ENCODE peak calls at places on chromosome 3, in four cellular contexts. P is SK-N-SH, M is GM12878, C is K562. H is an unnamed sample.

GRCh38 chr3:60917136-60917535 is 334.1 kb downstream of the FHIT start:
- DNase-seq in P (peak), M (no peak), C (no peak), H (no peak)

GRCh38 chr3:186529204-186529999 is 14.8 kb downstream of the CRYGS start:
- DNase-seq in P (no peak), M (no peak), C (no peak), H (no peak)

GRCh38 chr3:102206506-102207145 is 228.2 kb upstream of the ZPLD1 start:
- DNase-seq in P (no peak), M (no peak), C (no peak), H (no peak)

GRCh38 chr3:146469206-146470017 is at the start of gene PLSCR2:
- DNase-seq in P (peak), M (peak), C (peak), H (peak)

GRCh38 chr3:160343132-160343531 is 55.9 kb downstream of the IFT80 start:
- DNase-seq in P (peak), M (no peak), C (peak), H (no peak)

GRCh38 chr3:183437696-183438564 is 9.5 kb upstream of the MCF2L2 start:
- DNase-seq in P (no peak), M (no peak), C (no peak), H (no peak)

GRCh38 chr3:93969997-93970396 is 3.7 kb downstream of the PROS1 start:
- DNase-seq in P (no peak), M (no peak), C (no peak), H (no peak)

GRCh38 chr3:134536760-134537159 is 50.9 kb downstream of the CEP63 start:
- DNase-seq in P (no peak), M (no peak), C (peak), H (no peak)

GRCh38 chr3:66464512-66464894 is 36.3 kb downstream of the LRIG1 start:
- DNase-seq in P (no peak), M (no peak), C (no peak), H (no peak)

GRCh38 chr3:176075491-176075890 is 1121.8 kb downstream of the TBL1XR1 start:
- DNase-seq in P (no peak), M (no peak), C (no peak), H (no peak)

GRCh38 chr3:139522421-139522820 is 17.1 kb downstream of the RBP1 start:
- DNase-seq in P (no peak), M (no peak), C (peak), H (no peak)

GRCh38 chr3:45551214-45552010 is 43.1 kb upstream of the LIMD1 start:
- DNase-seq in P (no peak), M (no peak), C (peak), H (no peak)

GRCh38 chr3:100737334-100737733 is 28.0 kb downstream of the TFG start:
- DNase-seq in P (peak), M (no peak), C (peak), H (no peak)

GRCh38 chr3:46468758-46469600 is 4.3 kb upstream of the LTF start:
- DNase-seq in P (no peak), M (no peak), C (no peak), H (no peak)

GRCh38 chr3:183975981-183976662 is 41.6 kb downstream of the ABCC5 start:
- DNase-seq in P (no peak), M (no peak), C (peak), H (no peak)

GRCh38 chr3:147356145-147356908 is 50.0 kb downstream of the ZIC4 start:
- DNase-seq in P (no peak), M (no peak), C (no peak), H (no peak)

GRCh38 chr3:12384451-12385233 is 95.8 kb downstream of the PPARG start:
- DNase-seq in P (no peak), M (no peak), C (no peak), H (no peak)

GRCh38 chr3:125055165-125055912 is 458 bp downstream of the HEG1 start:
- DNase-seq in P (peak), M (no peak), C (peak), H (no peak)

GRCh38 chr3:123688241-123688747 is 103.4 kb upstream of the HACD2 start:
- DNase-seq in P (no peak), M (no peak), C (no peak), H (no peak)

GRCh38 chr3:136078421-136079364 is 113.2 kb downstream of the PPP2R3A start:
- DNase-seq in P (peak), M (no peak), C (no peak), H (no peak)

GRCh38 chr3:150232992-150233451 is 175.1 kb upstream of the TSC22D2 start:
- DNase-seq in P (no peak), M (no peak), C (no peak), H (no peak)

GRCh38 chr3:46488735-46489361 is 8.9 kb upstream of the RTP3 start:
- DNase-seq in P (peak), M (peak), C (peak), H (peak)

GRCh38 chr3:100496711-100497261 is 4.4 kb downstream of the TMEM45A start:
- DNase-seq in P (no peak), M (peak), C (no peak), H (no peak)

GRCh38 chr3:15443826-15444524 is 16.6 kb downstream of the EAF1 start:
- DNase-seq in P (no peak), M (no peak), C (no peak), H (no peak)

GRCh38 chr3:43966126-43966525 is 275.4 kb downstream of the ABHD5 start:
- DNase-seq in P (no peak), M (no peak), C (no peak), H (no peak)

GRCh38 chr3:23776352-23776891 is 29.3 kb upstream of the UBE2E1 start:
- DNase-seq in P (no peak), M (no peak), C (no peak), H (no peak)

GRCh38 chr3:12476238-12476897 is 7.9 kb upstream of the TSEN2 start:
- DNase-seq in P (no peak), M (no peak), C (no peak), H (no peak)

GRCh38 chr3:51966486-51966885 is 768 bp downstream of the PCBP4 start:
- DNase-seq in P (no peak), M (no peak), C (no peak), H (no peak)

GRCh38 chr3:66029014-66029413 is 9.7 kb downstream of the MAGI1 start:
- DNase-seq in P (no peak), M (no peak), C (no peak), H (no peak)

GRCh38 chr3:147649475-147649874 is 240.3 kb downstream of the ZIC1 start:
- DNase-seq in P (no peak), M (no peak), C (no peak), H (no peak)

GRCh38 chr3:9468460-9468859 is 71.0 kb downstream of the SETD5 start:
- DNase-seq in P (no peak), M (no peak), C (peak), H (no peak)

GRCh38 chr3:32733631-32734229 is 48.7 kb downstream of the CNOT10 start:
- DNase-seq in P (peak), M (peak), C (peak), H (no peak)

GRCh38 chr3:125072749-125073404 is 17.1 kb upstream of the HEG1 start:
- DNase-seq in P (no peak), M (no peak), C (no peak), H (no peak)

GRCh38 chr3:130242850-130243569 is 102.5 kb upstream of the COL6A5 start:
- DNase-seq in P (no peak), M (no peak), C (peak), H (no peak)

GRCh38 chr3:59558906-59559720 is 509.3 kb upstream of the CFAP20DC start:
- DNase-seq in P (no peak), M (no peak), C (no peak), H (no peak)

GRCh38 chr3:59555593-59556315 is 505.9 kb upstream of the CFAP20DC start:
- DNase-seq in P (no peak), M (no peak), C (no peak), H (no peak)

GRCh38 chr3:59563072-59563605 is 513.3 kb upstream of the CFAP20DC start:
- DNase-seq in P (no peak), M (no peak), C (no peak), H (no peak)

GRCh38 chr3:59563966-59564365 is 514.1 kb upstream of the CFAP20DC start:
- DNase-seq in P (no peak), M (no peak), C (no peak), H (no peak)

DNA sequence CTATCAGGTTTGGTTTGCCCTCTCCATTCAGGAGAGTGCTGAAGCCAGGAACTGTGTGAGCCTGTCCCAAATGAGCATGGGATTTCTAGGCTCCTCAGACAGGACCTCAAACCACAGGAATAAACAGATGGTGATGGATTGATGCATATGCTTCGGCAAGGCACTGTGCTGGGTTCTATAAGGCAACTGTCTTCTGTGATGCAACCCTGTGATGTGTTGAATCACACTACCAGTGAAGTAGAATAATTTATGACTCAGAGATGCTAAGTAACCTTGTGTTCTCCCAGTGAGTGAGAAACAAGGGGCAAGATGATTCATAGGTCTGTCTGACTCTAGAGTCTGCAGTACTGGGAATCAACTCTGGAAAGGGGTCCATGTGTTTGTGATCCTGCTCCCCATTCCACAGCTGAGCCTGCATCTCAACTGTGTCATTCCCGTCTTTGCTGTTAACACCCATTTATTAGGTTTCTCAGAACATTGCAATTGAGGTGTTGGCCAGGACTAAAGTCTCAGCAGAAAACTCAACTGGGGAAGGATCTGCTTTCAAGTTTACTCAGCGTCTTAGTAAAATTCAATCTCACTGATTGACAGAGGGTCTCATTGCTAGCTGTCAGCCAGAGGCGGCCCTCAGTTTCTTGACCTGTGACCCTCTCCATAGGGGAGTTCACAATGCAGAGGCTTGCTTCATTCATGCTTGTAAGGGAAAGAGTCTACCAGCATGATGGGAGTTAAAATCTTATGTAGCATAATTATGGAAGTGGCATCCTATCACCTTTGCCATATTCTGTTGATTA is 510.1 kb upstream of the CFAP20DC start:
- DNase-seq in P (no peak), M (no peak), C (no peak), H (no peak)
- TF ChIP-seq USF1 in P (no peak), M (no peak), C (no peak), H (no peak)

GRCh38 chr3:7520059-7520458 is 659.1 kb downstream of the GRM7 start:
- DNase-seq in P (no peak), M (no peak), C (no peak), H (no peak)
- TF ChIP-seq USF1 in P (no peak), M (no peak), C (no peak), H (no peak)

GRCh38 chr3:132209860-132210259 is 107.3 kb upstream of the ACP3 start:
- DNase-seq in P (no peak), M (no peak), C (no peak), H (no peak)
- TF ChIP-seq USF1 in P (no peak), M (no peak), C (no peak), H (no peak)

GRCh38 chr3:13844911-13845310 is 35.0 kb downstream of the WNT7A start:
- DNase-seq in P (no peak), M (no peak), C (no peak), H (no peak)

GRCh38 chr3:13846238-13846637 is 33.6 kb downstream of the WNT7A start:
- DNase-seq in P (no peak), M (no peak), C (no peak), H (no peak)

GRCh38 chr3:13849018-13849417 is 30.9 kb downstream of the WNT7A start:
- DNase-seq in P (no peak), M (no peak), C (no peak), H (no peak)

GRCh38 chr3:13845806-13846205 is 34.1 kb downstream of the WNT7A start:
- DNase-seq in P (no peak), M (no peak), C (no peak), H (no peak)

GRCh38 chr3:13846716-13847570 is 32.9 kb downstream of the WNT7A start:
- DNase-seq in P (peak), M (no peak), C (no peak), H (no peak)
- TF ChIP-seq USF1 in P (no peak), M (no peak), C (no peak), H (no peak)

GRCh38 chr3:179181021-179181472 is 32.9 kb downstream of the PIK3CA start:
- DNase-seq in P (no peak), M (no peak), C (no peak), H (no peak)

GRCh38 chr3:179179256-179179655 is 31.1 kb downstream of the PIK3CA start:
- DNase-seq in P (no peak), M (no peak), C (no peak), H (no peak)

GRCh38 chr3:179179979-179180758 is 32.0 kb downstream of the PIK3CA start:
- DNase-seq in P (no peak), M (no peak), C (no peak), H (no peak)

GRCh38 chr3:179182892-179183291 is 34.7 kb downstream of the PIK3CA start:
- DNase-seq in P (no peak), M (no peak), C (no peak), H (no peak)

GRCh38 chr3:179181993-179182551 is 33.9 kb downstream of the PIK3CA start:
- DNase-seq in P (no peak), M (no peak), C (no peak), H (no peak)
- TF ChIP-seq USF1 in P (no peak), M (no peak), C (no peak), H (no peak)

GRCh38 chr3:119600732-119601131 is 3.0 kb downstream of the PLA1A start:
- DNase-seq in P (peak), M (peak), C (peak), H (peak)
- TF ChIP-seq USF1 in P (no peak), M (no peak), C (no peak), H (no peak)

DNA sequence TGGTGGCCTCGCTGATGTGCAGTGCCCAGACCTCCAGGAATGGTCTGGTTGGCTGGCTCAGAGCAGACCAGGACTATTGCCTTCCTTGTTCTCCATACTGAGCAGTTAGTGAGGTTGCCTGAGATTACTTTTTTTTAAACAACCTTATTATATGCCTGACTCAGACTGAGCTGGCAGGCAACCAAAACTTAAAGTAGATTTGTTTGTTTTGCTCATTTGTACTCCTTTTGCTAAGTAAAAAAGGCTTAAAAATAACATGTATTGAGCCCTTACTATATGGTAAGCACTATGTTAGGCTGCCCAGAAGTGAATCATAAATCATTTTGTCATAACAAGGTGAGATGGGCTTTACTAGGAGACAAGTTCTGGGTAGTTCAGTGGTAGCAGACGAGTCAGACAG is 92.4 kb downstream of the GHSR start:
- DNase-seq in P (no peak), M (no peak), C (no peak), H (no peak)
- TF ChIP-seq USF1 in P (no peak), M (no peak), C (no peak), H (no peak)

GRCh38 chr3:69005071-69005816 is 8.2 kb downstream of the EOGT start:
- DNase-seq in P (no peak), M (no peak), C (no peak), H (no peak)
- TF ChIP-seq USF1 in P (no peak), M (no peak), C (no peak), H (no peak)

GRCh38 chr3:157294953-157295352 is 135.0 kb upstream of the CCNL1 start:
- DNase-seq in P (no peak), M (no peak), C (no peak), H (no peak)

GRCh38 chr3:157285966-157286365 is 126.0 kb upstream of the CCNL1 start:
- DNase-seq in P (no peak), M (no peak), C (no peak), H (no peak)

GRCh38 chr3:157294444-157294843 is 134.5 kb upstream of the CCNL1 start:
- DNase-seq in P (no peak), M (no peak), C (no peak), H (no peak)

DNA sequence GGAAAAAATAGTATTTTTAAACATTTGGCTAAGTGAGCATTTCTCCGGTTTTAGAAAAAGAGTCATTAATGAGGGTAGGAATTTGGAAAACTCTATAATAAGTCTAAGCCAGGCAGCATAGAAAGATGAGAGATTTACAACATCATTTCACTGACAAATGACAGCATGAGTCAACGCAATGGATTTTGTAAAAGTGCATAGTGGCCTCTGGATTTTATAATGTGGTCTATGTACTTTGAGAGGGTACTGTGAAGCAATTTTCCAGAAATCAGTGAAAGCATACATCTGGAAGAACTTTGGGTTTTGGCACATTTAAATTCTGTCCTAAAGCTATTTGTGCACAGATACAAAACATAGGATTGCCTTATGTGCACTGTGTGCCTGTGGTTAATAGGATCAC is 130.8 kb upstream of the CCNL1 start:
- DNase-seq in P (no peak), M (no peak), C (no peak), H (no peak)
- TF ChIP-seq USF1 in P (no peak), M (no peak), C (no peak), H (no peak)

GRCh38 chr3:143808999-143809700 is 39.1 kb downstream of the SLC9A9 start:
- DNase-seq in P (no peak), M (no peak), C (no peak), H (no peak)

GRCh38 chr3:143811602-143812001 is 36.7 kb downstream of the SLC9A9 start:
- DNase-seq in P (no peak), M (no peak), C (no peak), H (no peak)

GRCh38 chr3:143810866-143811265 is 37.4 kb downstream of the SLC9A9 start:
- DNase-seq in P (no peak), M (no peak), C (no peak), H (no peak)

GRCh38 chr3:143807987-143808386 is 40.3 kb downstream of the SLC9A9 start:
- DNase-seq in P (no peak), M (no peak), C (no peak), H (no peak)

DNA sequence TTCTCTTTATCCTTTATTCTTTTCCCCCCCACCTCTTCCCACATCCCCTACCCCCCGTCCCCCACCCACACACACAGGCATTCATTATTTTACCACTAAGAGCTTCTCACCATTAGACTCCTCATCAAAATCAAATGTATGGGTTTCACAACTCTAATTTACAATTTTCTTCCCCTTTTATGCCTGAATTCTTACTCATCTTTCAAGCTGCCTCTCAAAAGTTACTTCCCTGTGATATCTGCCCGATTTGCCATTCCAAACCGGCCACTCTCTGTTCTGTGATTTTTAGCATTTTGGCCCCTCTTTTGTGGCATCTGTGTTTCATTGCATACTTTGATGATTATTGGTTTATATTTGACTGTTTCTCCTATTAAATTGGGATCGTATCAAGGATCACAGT is 42.2 kb downstream of the SLC9A9 start:
- DNase-seq in P (no peak), M (no peak), C (no peak), H (no peak)
- TF ChIP-seq USF1 in P (no peak), M (no peak), C (no peak), H (no peak)

H was measured in WTC11.